ENCODE peak calls at places on chromosomes 2 and 18, in five cellular contexts. One of them, this sample, is unnamed.

GRCh38 chr2:176500921-176501320 is 231.7 kb downstream of the MTX2 start:
- DNase-seq in H9: no peak
- DNase-seq in GM23248: peak; percentile 90
- DNase-seq in brain microvascular endothelial cell: no peak
- DNase-seq in esophagus muscularis mucosa: no peak
- DNase-seq in this sample: no peak

GRCh38 chr2:188495990-188496431 is 204.3 kb downstream of the GULP1 start:
- DNase-seq in esophagus muscularis mucosa: no peak
- DNase-seq in brain microvascular endothelial cell: no peak
- DNase-seq in H9: no peak
- DNase-seq in GM23248: peak; percentile 77
- DNase-seq in this sample: no peak

GRCh38 chr2:139439100-139439499 is 658.9 kb upstream of the NXPH2 start:
- DNase-seq in GM23248: no peak
- DNase-seq in H9: no peak
- DNase-seq in brain microvascular endothelial cell: no peak
- DNase-seq in esophagus muscularis mucosa: no peak
- DNase-seq in this sample: no peak

GRCh38 chr2:113861740-113862139 is 28.1 kb upstream of the ACTR3 start:
- DNase-seq in esophagus muscularis mucosa: no peak
- DNase-seq in H9: no peak
- DNase-seq in brain microvascular endothelial cell: no peak
- DNase-seq in GM23248: no peak
- DNase-seq in this sample: no peak

GRCh38 chr2:10169053-10169578 is 46.6 kb downstream of the RRM2 start:
- DNase-seq in GM23248: no peak
- DNase-seq in esophagus muscularis mucosa: no peak
- DNase-seq in H9: no peak
- DNase-seq in brain microvascular endothelial cell: no peak
- DNase-seq in this sample: no peak

GRCh38 chr2:3377279-3377611 is 373 bp downstream of the EIPR1 start:
- DNase-seq in esophagus muscularis mucosa: no peak
- DNase-seq in brain microvascular endothelial cell: peak; percentile 32
- DNase-seq in H9: no peak
- DNase-seq in GM23248: peak; percentile 72
- DNase-seq in this sample: no peak

GRCh38 chr18:26480897-26481795 is 67.2 kb downstream of the KCTD1 start:
- DNase-seq in brain microvascular endothelial cell: peak; percentile 71
- DNase-seq in H9: no peak
- DNase-seq in GM23248: peak; percentile 94
- DNase-seq in esophagus muscularis mucosa: no peak
- DNase-seq in this sample: no peak

GRCh38 chr2:224793961-224794360 is 77.8 kb upstream of the CCDC195 start:
- DNase-seq in GM23248: peak; percentile 82
- DNase-seq in esophagus muscularis mucosa: no peak
- DNase-seq in brain microvascular endothelial cell: no peak
- DNase-seq in H9: no peak
- DNase-seq in this sample: no peak

GRCh38 chr2:44751754-44752479 is 189.6 kb upstream of the SIX3 start:
- DNase-seq in brain microvascular endothelial cell: no peak
- DNase-seq in GM23248: no peak
- DNase-seq in H9: peak; percentile 66
- DNase-seq in esophagus muscularis mucosa: peak; percentile 75
- DNase-seq in this sample: no peak

GRCh38 chr2:85276571-85277121 is 51.1 kb downstream of the TGOLN2 start:
- DNase-seq in GM23248: peak; percentile 53
- DNase-seq in esophagus muscularis mucosa: no peak
- DNase-seq in brain microvascular endothelial cell: no peak
- DNase-seq in H9: no peak
- DNase-seq in this sample: no peak

GRCh38 chr2:161556440-161556839 is 67.8 kb upstream of the SLC4A10 start:
- DNase-seq in brain microvascular endothelial cell: no peak
- DNase-seq in esophagus muscularis mucosa: no peak
- DNase-seq in H9: no peak
- DNase-seq in GM23248: peak; percentile 20
- DNase-seq in this sample: no peak

GRCh38 chr2:21251216-21251971 is 127.6 kb downstream of the TDRD15 start:
- DNase-seq in brain microvascular endothelial cell: no peak
- DNase-seq in GM23248: no peak
- DNase-seq in H9: no peak
- DNase-seq in esophagus muscularis mucosa: peak; percentile 39
- DNase-seq in this sample: no peak

GRCh38 chr2:221399183-221399582 is 172.9 kb downstream of the EPHA4 start:
- DNase-seq in GM23248: no peak
- DNase-seq in brain microvascular endothelial cell: no peak
- DNase-seq in esophagus muscularis mucosa: no peak
- DNase-seq in H9: peak; percentile 35
- DNase-seq in this sample: no peak

GRCh38 chr2:203855274-203855673 is 12.3 kb upstream of the CTLA4 start:
- DNase-seq in brain microvascular endothelial cell: no peak
- DNase-seq in esophagus muscularis mucosa: no peak
- DNase-seq in GM23248: no peak
- DNase-seq in H9: no peak
- DNase-seq in this sample: no peak

GRCh38 chr2:23433282-23433681 is 48.3 kb downstream of the KLHL29 start:
- DNase-seq in GM23248: no peak
- DNase-seq in brain microvascular endothelial cell: no peak
- DNase-seq in esophagus muscularis mucosa: no peak
- DNase-seq in H9: no peak
- DNase-seq in this sample: no peak

GRCh38 chr18:2971741-2972552 is 41.0 kb downstream of the LPIN2 start:
- DNase-seq in esophagus muscularis mucosa: peak; percentile 93
- DNase-seq in GM23248: peak; percentile 75
- DNase-seq in H9: no peak
- DNase-seq in brain microvascular endothelial cell: peak; percentile 76
- DNase-seq in this sample: peak; percentile 67

GRCh38 chr2:60976875-60977561 is 40.5 kb upstream of the PEX13 start:
- DNase-seq in H9: no peak
- DNase-seq in brain microvascular endothelial cell: no peak
- DNase-seq in GM23248: no peak
- DNase-seq in esophagus muscularis mucosa: no peak
- DNase-seq in this sample: no peak

GRCh38 chr2:230924470-230925341 is at the start of gene GPR55:
- DNase-seq in esophagus muscularis mucosa: no peak
- DNase-seq in H9: peak; percentile 69
- DNase-seq in GM23248: no peak
- DNase-seq in brain microvascular endothelial cell: no peak
- DNase-seq in this sample: no peak

GRCh38 chr18:46577546-46577945 is 79.5 kb downstream of the LOXHD1 start:
- DNase-seq in H9: no peak
- DNase-seq in esophagus muscularis mucosa: peak; percentile 21
- DNase-seq in brain microvascular endothelial cell: no peak
- DNase-seq in GM23248: no peak
- DNase-seq in this sample: no peak

GRCh38 chr2:241746084-241746483 is 11.7 kb downstream of the D2HGDH start:
- DNase-seq in H9: no peak
- DNase-seq in brain microvascular endothelial cell: no peak
- DNase-seq in esophagus muscularis mucosa: no peak
- DNase-seq in GM23248: no peak
- DNase-seq in this sample: no peak

GRCh38 chr18:80232710-80233109 is 14.6 kb downstream of the PARD6G start:
- DNase-seq in brain microvascular endothelial cell: no peak
- DNase-seq in H9: no peak
- DNase-seq in GM23248: no peak
- DNase-seq in esophagus muscularis mucosa: no peak
- DNase-seq in this sample: peak; percentile 34

GRCh38 chr2:20065885-20066602 is 14.6 kb upstream of the LAPTM4A start:
- DNase-seq in GM23248: peak; percentile 68
- DNase-seq in brain microvascular endothelial cell: peak; percentile 39
- DNase-seq in esophagus muscularis mucosa: no peak
- DNase-seq in H9: no peak
- DNase-seq in this sample: no peak

GRCh38 chr18:63986885-63987284 is 17.0 kb downstream of the SERPINB8 start:
- DNase-seq in H9: no peak
- DNase-seq in esophagus muscularis mucosa: no peak
- DNase-seq in GM23248: no peak
- DNase-seq in brain microvascular endothelial cell: no peak
- DNase-seq in this sample: no peak

GRCh38 chr2:113370478-113371091 is 66.9 kb upstream of the ZNG1B start:
- DNase-seq in esophagus muscularis mucosa: no peak
- DNase-seq in brain microvascular endothelial cell: peak; percentile 80
- DNase-seq in GM23248: peak; percentile 83
- DNase-seq in H9: peak; percentile 63
- DNase-seq in this sample: peak; percentile 81

GRCh38 chr2:26318950-26319349 is 27.0 kb upstream of the SELENOI start:
- DNase-seq in GM23248: no peak
- DNase-seq in H9: no peak
- DNase-seq in esophagus muscularis mucosa: no peak
- DNase-seq in brain microvascular endothelial cell: no peak
- DNase-seq in this sample: no peak

GRCh38 chr18:56124186-56124585 is 514.2 kb downstream of the TXNL1 start:
- DNase-seq in brain microvascular endothelial cell: peak; percentile 15
- DNase-seq in GM23248: peak; percentile 90
- DNase-seq in esophagus muscularis mucosa: no peak
- DNase-seq in H9: no peak
- DNase-seq in this sample: no peak

GRCh38 chr2:218853766-218854165 is 5.8 kb upstream of the WNT6 start:
- DNase-seq in H9: no peak
- DNase-seq in brain microvascular endothelial cell: no peak
- DNase-seq in esophagus muscularis mucosa: no peak
- DNase-seq in GM23248: peak; percentile 57
- DNase-seq in this sample: no peak

GRCh38 chr2:102376052-102376591 is 20.5 kb downstream of the IL18R1 start:
- DNase-seq in H9: no peak
- DNase-seq in brain microvascular endothelial cell: no peak
- DNase-seq in esophagus muscularis mucosa: no peak
- DNase-seq in GM23248: peak; percentile 6
- DNase-seq in this sample: no peak

GRCh38 chr18:59270689-59271257 is 2.5 kb downstream of the RAX start:
- DNase-seq in brain microvascular endothelial cell: no peak
- DNase-seq in esophagus muscularis mucosa: peak; percentile 60
- DNase-seq in H9: no peak
- DNase-seq in GM23248: no peak
- DNase-seq in this sample: no peak

GRCh38 chr2:235347691-235348090 is 146.2 kb upstream of the AGAP1 start:
- DNase-seq in brain microvascular endothelial cell: peak; percentile 90
- DNase-seq in esophagus muscularis mucosa: no peak
- DNase-seq in GM23248: peak; percentile 98
- DNase-seq in H9: no peak
- DNase-seq in this sample: no peak

GRCh38 chr2:239832995-239833727 is 192.0 kb downstream of the NDUFA10 start:
- DNase-seq in brain microvascular endothelial cell: no peak
- DNase-seq in GM23248: no peak
- DNase-seq in H9: peak; percentile 12
- DNase-seq in esophagus muscularis mucosa: peak; percentile 78
- DNase-seq in this sample: peak; percentile 21

GRCh38 chr2:60152226-60152833 is 401.1 kb downstream of the BCL11A start:
- DNase-seq in brain microvascular endothelial cell: peak; percentile 27
- DNase-seq in esophagus muscularis mucosa: no peak
- DNase-seq in GM23248: peak; percentile 38
- DNase-seq in H9: no peak
- DNase-seq in this sample: no peak

GRCh38 chr2:134319581-134320246 is 65.8 kb downstream of the MGAT5 start:
- DNase-seq in H9: no peak
- DNase-seq in esophagus muscularis mucosa: no peak
- DNase-seq in brain microvascular endothelial cell: no peak
- DNase-seq in GM23248: no peak
- DNase-seq in this sample: no peak

GRCh38 chr2:66364495-66364992 is 70.4 kb upstream of the MEIS1 start:
- DNase-seq in GM23248: peak; percentile 57
- DNase-seq in H9: no peak
- DNase-seq in brain microvascular endothelial cell: peak; percentile 25
- DNase-seq in esophagus muscularis mucosa: no peak
- DNase-seq in this sample: no peak

GRCh38 chr2:67389286-67389685 is 7.8 kb upstream of the ETAA1 start:
- DNase-seq in brain microvascular endothelial cell: peak; percentile 32
- DNase-seq in H9: no peak
- DNase-seq in GM23248: peak; percentile 66
- DNase-seq in esophagus muscularis mucosa: no peak
- DNase-seq in this sample: no peak
- H3K27ac ChIP-seq in brain microvascular endothelial cell: peak overlapping the region; percentile 28
- H3K27ac ChIP-seq in H9: peak overlapping the region; percentile 81
- H3K27ac ChIP-seq in GM23248: peak overlapping the region; percentile 53
- H3K27ac ChIP-seq in esophagus muscularis mucosa: peak overlapping the region; percentile 66
- H3K27ac ChIP-seq in this sample: peak overlapping the region; percentile 5

GRCh38 chr2:171176516-171176915 is 15.8 kb upstream of the TLK1 start:
- DNase-seq in esophagus muscularis mucosa: no peak
- DNase-seq in brain microvascular endothelial cell: no peak
- DNase-seq in H9: no peak
- DNase-seq in GM23248: no peak
- DNase-seq in this sample: no peak
- H3K27ac ChIP-seq in esophagus muscularis mucosa: no peak overlapping the region
- H3K27ac ChIP-seq in brain microvascular endothelial cell: no peak overlapping the region
- H3K27ac ChIP-seq in H9: no peak overlapping the region
- H3K27ac ChIP-seq in GM23248: no peak overlapping the region
- H3K27ac ChIP-seq in this sample: no peak overlapping the region

GRCh38 chr2:74954500-74954874 is 4.0 kb upstream of the POLE4 start:
- DNase-seq in esophagus muscularis mucosa: no peak
- DNase-seq in brain microvascular endothelial cell: no peak
- DNase-seq in GM23248: no peak
- DNase-seq in H9: no peak
- DNase-seq in this sample: no peak

GRCh38 chr2:74957886-74958276 is 562 bp upstream of the POLE4 start:
- DNase-seq in H9: no peak
- DNase-seq in GM23248: no peak
- DNase-seq in brain microvascular endothelial cell: peak; percentile 5
- DNase-seq in esophagus muscularis mucosa: no peak
- DNase-seq in this sample: no peak

GRCh38 chr2:74953796-74954499 is 4.5 kb upstream of the POLE4 start:
- DNase-seq in H9: no peak
- DNase-seq in esophagus muscularis mucosa: no peak
- DNase-seq in GM23248: no peak
- DNase-seq in brain microvascular endothelial cell: no peak
- DNase-seq in this sample: no peak

GRCh38 chr2:74958277-74959105 is at the start of gene POLE4:
- DNase-seq in H9: peak; percentile 90
- DNase-seq in GM23248: peak; percentile 95
- DNase-seq in esophagus muscularis mucosa: peak; percentile 98
- DNase-seq in brain microvascular endothelial cell: peak; percentile 79
- DNase-seq in this sample: peak; percentile 91

DNA sequence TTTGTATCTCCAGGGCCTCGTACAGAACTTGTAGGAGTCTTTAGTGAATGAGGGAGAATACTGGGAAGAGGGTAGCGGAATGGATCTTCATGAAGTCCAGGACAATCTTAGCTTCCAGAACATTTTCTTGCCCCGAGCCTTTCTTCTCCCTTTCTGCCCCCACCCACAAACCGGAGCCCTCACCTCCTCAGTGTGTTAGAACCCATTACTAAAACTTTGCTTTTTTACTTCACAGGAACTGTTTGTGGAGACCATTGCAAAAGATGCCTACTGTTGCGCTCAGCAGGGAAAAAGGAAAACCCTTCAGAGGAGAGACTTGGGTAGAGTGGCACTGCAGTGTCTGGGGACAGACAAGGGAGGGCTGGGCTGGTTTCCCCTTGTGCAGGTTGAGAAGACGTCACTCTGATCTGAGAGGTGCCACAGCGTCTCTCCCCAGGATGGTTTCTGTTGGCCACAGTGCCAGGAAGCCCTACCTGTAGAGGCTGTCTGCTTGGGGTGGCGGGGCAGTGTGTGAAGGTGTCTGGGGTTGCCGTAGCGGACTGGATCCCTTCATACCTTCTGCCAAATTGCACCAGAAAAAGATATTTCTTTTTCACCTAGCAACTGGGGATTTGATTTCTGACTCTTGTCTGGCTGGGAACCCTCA is 786 bp downstream of the POLE4 start:
- DNase-seq in brain microvascular endothelial cell: no peak
- DNase-seq in H9: no peak
- DNase-seq in GM23248: no peak
- DNase-seq in esophagus muscularis mucosa: no peak
- DNase-seq in this sample: no peak
- H3K27ac ChIP-seq in brain microvascular endothelial cell: no peak overlapping the region
- H3K27ac ChIP-seq in H9: no peak overlapping the region
- H3K27ac ChIP-seq in GM23248: no peak overlapping the region
- H3K27ac ChIP-seq in esophagus muscularis mucosa: peak overlapping the region; percentile 90
- H3K27ac ChIP-seq in this sample: peak overlapping the region; percentile 90

GRCh38 chr2:120539937-120540718 is 194.2 kb downstream of the INHBB start:
- DNase-seq in GM23248: peak; percentile 100
- DNase-seq in esophagus muscularis mucosa: no peak
- DNase-seq in H9: no peak
- DNase-seq in brain microvascular endothelial cell: peak; percentile 85
- DNase-seq in this sample: peak; percentile 92
- H3K27ac ChIP-seq in GM23248: peak overlapping the region; percentile 44
- H3K27ac ChIP-seq in esophagus muscularis mucosa: no peak overlapping the region
- H3K27ac ChIP-seq in H9: no peak overlapping the region
- H3K27ac ChIP-seq in brain microvascular endothelial cell: no peak overlapping the region
- H3K27ac ChIP-seq in this sample: peak overlapping the region; percentile 56

This sample was measured in right atrium auricular region.